ENCODE peak calls at places on chromosomes 2 and 18, in eight cellular contexts. C is AG09309, S is PC-9, B is AG10803, L is suprapubic skin, F is body of pancreas, K is HFFc6, W is mesothelial cell of epicardium. M is an unnamed sample.

GRCh38 chr18:57627488-57627887 is 5.9 kb upstream of the NARS1 start:
- DNase-seq in C (no peak), W (no peak), S (peak; percentile 50), L (no peak), K (peak; percentile 28), B (peak; percentile 40), F (no peak), M (no peak)

GRCh38 chr2:121273116-121273515 is 11.9 kb downstream of the TFCP2L1 start:
- DNase-seq in F (no peak), C (no peak), K (no peak), W (no peak), S (no peak), L (no peak), B (no peak), M (no peak)

GRCh38 chr2:188203756-188204155 is 87.9 kb upstream of the GULP1 start:
- DNase-seq in W (no peak), L (no peak), K (no peak), S (no peak), F (no peak), C (no peak), B (peak; percentile 5), M (no peak)

GRCh38 chr2:179619947-179620467 is 241.4 kb downstream of the ZNF385B start:
- DNase-seq in F (no peak), W (no peak), S (no peak), L (no peak), C (no peak), B (no peak), K (no peak), M (no peak)

GRCh38 chr2:39024833-39025232 is 96.0 kb downstream of the SOS1 start:
- DNase-seq in K (peak; percentile 24), F (no peak), L (no peak), C (no peak), B (peak; percentile 8), S (peak; percentile 73), W (no peak), M (no peak)

GRCh38 chr2:225002039-225002655 is 40.1 kb downstream of the DOCK10 start:
- DNase-seq in K (peak; percentile 48), W (no peak), L (no peak), S (no peak), F (peak; percentile 54), B (peak; percentile 78), C (no peak), M (no peak)

GRCh38 chr2:73337828-73338227 is 44.5 kb upstream of the EGR4 start:
- DNase-seq in C (no peak), S (no peak), B (no peak), L (no peak), K (no peak), F (no peak), W (no peak), M (no peak)

GRCh38 chr18:8056723-8057122 is 489.6 kb downstream of the PTPRM start:
- DNase-seq in B (no peak), W (no peak), F (no peak), L (no peak), C (no peak), K (no peak), S (no peak), M (no peak)

GRCh38 chr18:13713455-13714055 is 12.8 kb downstream of the FAM210A start:
- DNase-seq in W (no peak), F (no peak), S (peak; percentile 31), C (no peak), K (no peak), L (no peak), B (no peak), M (no peak)

GRCh38 chr18:13500227-13500865 is 226.0 kb downstream of the FAM210A start:
- DNase-seq in W (no peak), K (peak; percentile 24), L (no peak), C (peak; percentile 67), B (peak; percentile 90), S (no peak), F (no peak), M (no peak)

GRCh38 chr2:173037245-173038106 is 38.2 kb upstream of the MAP3K20 start:
- DNase-seq in L (no peak), S (no peak), W (no peak), C (no peak), B (no peak), F (peak; percentile 53), K (no peak), M (no peak)

GRCh38 chr18:21243041-21243431 is 1.0 kb downstream of the GREB1L start:
- DNase-seq in S (no peak), F (no peak), L (no peak), W (no peak), B (peak; percentile 24), C (no peak), K (no peak), M (no peak)

GRCh38 chr2:171244970-171245782 is 84.5 kb upstream of the TLK1 start:
- DNase-seq in S (peak; percentile 67), L (no peak), K (peak; percentile 39), C (peak; percentile 33), F (no peak), W (no peak), B (peak; percentile 49), M (no peak)
- TF ChIP-seq CTCF in S (no peak), L (no peak), K (peak; percentile 33), C (peak; percentile 36), F (no peak), W (no peak), B (no peak), M (no peak)

GRCh38 chr2:23696163-23697045 is 230.5 kb downstream of the ATAD2B start:
- DNase-seq in W (no peak), C (no peak), B (no peak), K (no peak), L (no peak), F (no peak), S (no peak), M (no peak)

GRCh38 chr2:23697676-23698075 is 229.2 kb downstream of the ATAD2B start:
- DNase-seq in W (no peak), F (no peak), C (no peak), L (no peak), K (no peak), B (no peak), S (no peak), M (no peak)

GRCh38 chr2:23698116-23698732 is 228.7 kb downstream of the ATAD2B start:
- DNase-seq in W (no peak), S (no peak), C (no peak), K (no peak), B (no peak), L (no peak), F (no peak), M (no peak)

GRCh38 chr2:23698733-23699391 is 228.1 kb downstream of the ATAD2B start:
- DNase-seq in L (no peak), S (no peak), F (no peak), K (no peak), B (no peak), W (no peak), C (no peak), M (no peak)

DNA sequence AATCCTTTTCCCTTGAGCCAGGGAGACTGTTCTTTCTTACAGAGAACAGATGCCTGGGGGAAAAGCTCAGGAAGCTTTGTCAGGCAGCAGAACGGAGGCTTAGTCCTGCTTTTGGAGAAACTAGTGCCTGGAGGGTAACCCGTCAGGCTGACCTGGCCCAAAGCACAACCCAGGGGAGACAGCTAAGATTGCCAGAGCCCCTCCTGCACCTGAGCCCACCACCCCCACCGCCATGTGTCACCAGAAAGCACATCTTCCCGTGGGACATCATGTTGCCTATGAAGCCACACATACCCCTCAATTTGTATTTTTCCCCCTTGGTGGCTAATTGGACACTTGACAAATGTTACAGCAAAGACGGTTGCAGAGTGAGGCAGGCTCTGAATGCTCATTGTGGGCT is 229.7 kb downstream of the ATAD2B start:
- DNase-seq in C (no peak), S (no peak), W (no peak), K (no peak), B (no peak), F (no peak), L (no peak), M (no peak)
- TF ChIP-seq CTCF in C (no peak), S (no peak), W (no peak), K (no peak), B (no peak), F (no peak), L (no peak), M (no peak)

GRCh38 chr2:165466386-165466785 is 3.1 kb upstream of the CSRNP3 start:
- DNase-seq in S (no peak), B (no peak), K (no peak), W (no peak), F (no peak), C (no peak), L (no peak), M (no peak)

GRCh38 chr2:165467921-165468320 is 1.6 kb upstream of the CSRNP3 start:
- DNase-seq in B (no peak), C (no peak), K (no peak), F (no peak), L (no peak), W (no peak), S (no peak), M (no peak)

GRCh38 chr2:165471349-165471975 is 2.0 kb downstream of the CSRNP3 start:
- DNase-seq in F (no peak), B (no peak), C (peak; percentile 7), L (no peak), W (no peak), S (no peak), K (no peak), M (no peak)

GRCh38 chr2:165470351-165470750 is 853 bp downstream of the CSRNP3 start:
- DNase-seq in W (no peak), C (no peak), F (no peak), K (no peak), L (no peak), B (no peak), S (no peak), M (no peak)

DNA sequence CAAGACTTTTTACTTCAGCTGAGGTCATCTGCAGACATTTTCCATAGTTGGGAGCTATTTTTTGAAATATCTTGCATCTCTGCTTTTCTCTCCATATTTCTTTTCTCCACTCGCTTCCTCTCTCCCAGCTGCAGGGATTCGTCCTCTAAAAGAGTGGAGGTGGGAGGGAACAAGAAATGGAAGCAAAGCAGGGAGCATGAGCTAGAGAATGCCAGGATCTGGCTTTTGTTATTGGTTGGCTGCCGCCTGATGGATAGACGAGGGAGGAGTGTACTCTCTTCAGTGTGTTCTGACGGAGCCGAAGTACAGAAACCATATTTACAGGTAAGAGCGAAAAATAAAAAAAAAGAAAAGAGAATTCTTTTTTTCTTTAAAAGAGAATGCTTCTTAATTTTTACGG is at the start of gene CSRNP3:
- DNase-seq in C (peak; percentile 59), S (no peak), W (peak; percentile 23), F (peak; percentile 87), K (peak; percentile 15), L (no peak), B (peak; percentile 68), M (no peak)
- TF ChIP-seq CTCF in C (no peak), S (no peak), W (no peak), F (no peak), K (no peak), L (no peak), B (peak; percentile 15), M (no peak)

DNA sequence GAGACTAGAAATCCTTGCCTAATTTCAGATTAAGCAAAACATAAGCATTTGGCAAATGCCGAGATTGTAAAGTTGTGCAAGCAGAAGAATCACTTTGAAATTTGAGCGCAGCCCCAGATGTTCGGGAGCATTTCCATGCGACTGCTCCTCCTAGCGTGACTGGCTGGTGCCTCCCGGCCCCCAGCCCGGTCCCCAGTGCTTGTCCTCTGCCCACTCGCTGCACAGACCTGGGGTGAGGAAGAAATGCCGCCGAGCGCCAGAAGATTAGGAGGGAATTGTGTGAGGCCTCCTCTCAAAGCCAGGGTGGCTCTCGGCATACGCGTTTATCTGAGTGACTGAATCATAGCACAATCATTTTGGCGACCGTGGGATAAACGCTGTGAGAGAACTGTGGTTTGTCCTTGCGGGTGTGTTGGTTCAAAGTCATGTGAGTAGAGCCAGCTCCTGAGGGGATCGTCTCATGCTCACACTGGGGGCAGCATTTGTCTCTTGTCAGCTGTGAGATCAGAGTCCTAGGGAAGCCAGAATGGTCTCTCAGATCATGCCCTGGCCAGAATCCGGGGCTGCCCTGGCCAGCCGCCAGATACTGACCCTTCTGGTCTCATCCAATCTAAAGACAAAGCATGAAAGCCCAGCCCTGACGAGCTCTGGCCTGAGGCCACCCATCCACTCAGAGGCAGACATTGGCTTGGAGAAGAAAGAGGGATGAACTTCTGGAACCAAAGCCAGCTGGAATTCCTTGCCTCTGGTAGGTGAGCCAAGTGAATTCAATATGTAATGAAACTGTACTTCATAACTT is 189.3 kb downstream of the SH3RF3 start:
- DNase-seq in K (peak; percentile 85), S (no peak), C (peak; percentile 79), B (peak; percentile 95), L (peak; percentile 90), W (no peak), F (peak; percentile 60), M (peak; percentile 54)
- TF ChIP-seq CTCF in K (peak; percentile 48), S (no peak), C (peak; percentile 36), B (peak; percentile 38), L (no peak), W (no peak), F (no peak), M (no peak)

M was measured in omental fat pad.